ENCODE peak calls at places on chromosomes 2 and 18, in six cellular contexts. U is H9, F is type B pancreatic cell, O is endothelial cell, I is astrocyte, R is HFF-Myc. P is an unnamed sample.
A peak's percentile ranks its signal among the peaks of the same experiment; 100 is the strongest.

GRCh38 chr18:41645600-41646360 is 309.3 kb upstream of the PIK3C3 start:
- DNase-seq in U (no peak), F (no peak), O (no peak), I (no peak), R (no peak), P (peak; percentile 1)

GRCh38 chr2:230160112-230160660 is 59.6 kb downstream of the SP110 start:
- DNase-seq in U (peak; percentile 72), F (no peak), O (peak; percentile 72), I (peak; percentile 7), R (no peak), P (peak; percentile 54)

GRCh38 chr2:119119999-119120710 is 38.4 kb downstream of the C1QL2 start:
- DNase-seq in U (peak; percentile 14), F (no peak), O (no peak), I (no peak), R (no peak), P (no peak)

GRCh38 chr2:158953454-158953853 is 15.0 kb upstream of the TANC1 start:
- DNase-seq in U (no peak), F (no peak), O (no peak), I (peak; percentile 85), R (no peak), P (no peak)

GRCh38 chr2:524442-524841 is 152.8 kb downstream of the TMEM18 start:
- DNase-seq in U (no peak), F (no peak), O (no peak), I (peak; percentile 1), R (no peak), P (no peak)

GRCh38 chr18:32289480-32290075 is 99.7 kb downstream of the MEP1B start:
- DNase-seq in U (peak; percentile 60), F (no peak), O (peak; percentile 74), I (peak; percentile 33), R (peak; percentile 56), P (peak; percentile 77)

GRCh38 chr18:78711971-78712370 is 267.6 kb upstream of the SALL3 start:
- DNase-seq in U (no peak), F (no peak), O (no peak), I (no peak), R (no peak), P (no peak)

GRCh38 chr2:70750320-70750719 is 17.7 kb downstream of the ADD2 start:
- DNase-seq in U (no peak), F (no peak), O (no peak), I (no peak), R (no peak), P (no peak)

GRCh38 chr2:165376571-165376975 is 92.9 kb upstream of the CSRNP3 start:
- DNase-seq in U (no peak), F (no peak), O (no peak), I (no peak), R (no peak), P (no peak)

GRCh38 chr2:99940963-99941362 is 201.4 kb downstream of the AFF3 start:
- DNase-seq in U (no peak), F (no peak), O (no peak), I (peak; percentile 89), R (no peak), P (no peak)

GRCh38 chr2:229164545-229165249 is 106.4 kb downstream of the PID1 start:
- DNase-seq in U (no peak), F (no peak), O (no peak), I (peak; percentile 24), R (no peak), P (no peak)

GRCh38 chr2:200616656-200617055 is 30.8 kb downstream of the AOX1 start:
- DNase-seq in U (no peak), F (no peak), O (no peak), I (no peak), R (no peak), P (no peak)

GRCh38 chr2:117982376-117983033 is 31.4 kb downstream of the CCDC93 start:
- DNase-seq in U (peak; percentile 33), F (no peak), O (no peak), I (no peak), R (no peak), P (no peak)

GRCh38 chr2:227703280-227703732 is 14.5 kb downstream of the SLC19A3 start:
- DNase-seq in U (no peak), F (no peak), O (no peak), I (peak; percentile 8), R (no peak), P (peak; percentile 33)

GRCh38 chr2:134712334-134712733 is 6.5 kb downstream of the TMEM163 start:
- DNase-seq in U (no peak), F (no peak), O (no peak), I (no peak), R (no peak), P (no peak)

GRCh38 chr2:113078350-113078839 is 10.6 kb downstream of the IL1F10 start:
- DNase-seq in U (no peak), F (no peak), O (no peak), I (peak; percentile 60), R (no peak), P (peak; percentile 78)

GRCh38 chr18:47996091-47996541 is 65.7 kb upstream of the SMAD2 start:
- DNase-seq in U (no peak), F (no peak), O (no peak), I (no peak), R (no peak), P (no peak)

GRCh38 chr2:24540011-24540477 is 49.0 kb downstream of the NCOA1 start:
- DNase-seq in U (no peak), F (no peak), O (no peak), I (no peak), R (no peak), P (no peak)

GRCh38 chr2:24544456-24545115 is 53.5 kb downstream of the NCOA1 start:
- DNase-seq in U (no peak), F (no peak), O (no peak), I (no peak), R (no peak), P (no peak)

GRCh38 chr2:24542269-24542872 is 51.3 kb downstream of the NCOA1 start:
- DNase-seq in U (no peak), F (no peak), O (no peak), I (no peak), R (no peak), P (no peak)

GRCh38 chr2:24546668-24547067 is 55.6 kb downstream of the NCOA1 start:
- DNase-seq in U (no peak), F (no peak), O (no peak), I (no peak), R (no peak), P (no peak)

DNA sequence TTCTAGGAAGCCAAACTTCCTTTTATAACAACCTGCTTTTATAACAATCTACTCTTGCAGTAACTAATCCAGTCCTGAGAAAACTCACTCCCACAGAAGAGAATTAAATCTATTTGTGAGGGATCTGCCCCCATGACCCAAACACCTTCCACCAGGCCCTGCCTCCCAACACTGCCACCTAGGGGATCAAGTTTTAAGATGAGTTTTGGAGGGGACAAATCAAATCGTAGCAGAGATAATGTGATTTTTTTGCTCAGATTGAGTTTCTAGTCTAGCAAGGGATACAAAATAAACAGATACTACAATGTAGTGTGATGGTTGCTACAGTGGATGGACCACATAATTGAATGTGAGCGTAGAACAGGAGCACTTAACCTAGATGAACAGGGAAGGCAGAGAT is 52.2 kb downstream of the NCOA1 start:
- DNase-seq in U (no peak), F (no peak), O (peak; percentile 19), I (no peak), R (no peak), P (no peak)
- TF ChIP-seq CTCF in U (peak; percentile 69), F (peak; percentile 31), O (peak; percentile 33), I (peak; percentile 3), R (peak; percentile 31), P (no peak)

GRCh38 chr2:177484396-177484795 is 91.8 kb downstream of the AGPS start:
- DNase-seq in U (no peak), F (no peak), O (no peak), I (no peak), R (no peak), P (no peak)

DNA sequence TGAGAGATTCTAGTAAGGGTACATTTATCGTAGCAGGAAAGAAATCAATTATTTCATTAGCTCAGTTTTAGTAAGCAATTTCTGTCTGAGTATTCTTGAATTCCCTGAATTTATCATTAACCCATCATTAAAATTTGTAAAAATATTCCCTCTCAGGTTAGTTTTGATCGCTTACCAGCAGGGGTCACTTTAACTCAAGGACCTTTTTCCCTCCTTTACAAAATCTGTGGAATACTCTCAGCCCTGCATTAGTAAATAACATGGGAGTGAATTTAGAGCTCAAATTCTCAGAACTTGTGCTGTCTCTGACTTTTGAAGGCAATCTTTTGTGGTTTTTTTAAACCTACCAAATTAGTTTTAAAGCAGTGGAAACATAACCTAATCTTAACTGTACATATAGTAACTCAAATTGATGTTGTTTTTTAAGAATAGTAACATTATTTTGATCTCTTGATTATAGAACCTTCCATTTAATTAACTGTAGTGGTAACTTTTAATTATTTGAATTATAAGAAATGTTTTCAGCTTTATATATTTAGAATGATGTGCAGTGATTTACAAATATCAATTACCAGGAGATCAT is 97.2 kb downstream of the AGPS start:
- DNase-seq in U (no peak), F (no peak), O (peak; percentile 22), I (peak; percentile 10), R (peak; percentile 12), P (no peak)
- TF ChIP-seq CTCF in U (peak; percentile 75), F (peak; percentile 79), O (peak; percentile 76), I (peak; percentile 63), R (peak; percentile 55), P (peak; percentile 63)

GRCh38 chr2:49616800-49617199 is 462.5 kb upstream of the FSHR start:
- DNase-seq in U (no peak), F (no peak), O (peak; percentile 6), I (peak; percentile 1), R (no peak), P (peak; percentile 4)
- TF ChIP-seq CTCF in U (peak; percentile 76), F (peak; percentile 74), O (peak; percentile 44), I (peak; percentile 27), R (no peak), P (no peak)

GRCh38 chr2:236604971-236605734 is 35.5 kb downstream of the ACKR3 start:
- DNase-seq in U (no peak), F (no peak), O (no peak), I (no peak), R (no peak), P (no peak)

GRCh38 chr2:236606023-236606422 is 36.4 kb downstream of the ACKR3 start:
- DNase-seq in U (no peak), F (no peak), O (no peak), I (no peak), R (no peak), P (no peak)

GRCh38 chr2:236608710-236609109 is 39.1 kb downstream of the ACKR3 start:
- DNase-seq in U (no peak), F (no peak), O (no peak), I (peak; percentile 16), R (no peak), P (no peak)

GRCh38 chr2:236608308-236608564 is 38.6 kb downstream of the ACKR3 start:
- DNase-seq in U (no peak), F (no peak), O (no peak), I (peak; percentile 35), R (peak; percentile 12), P (no peak)

DNA sequence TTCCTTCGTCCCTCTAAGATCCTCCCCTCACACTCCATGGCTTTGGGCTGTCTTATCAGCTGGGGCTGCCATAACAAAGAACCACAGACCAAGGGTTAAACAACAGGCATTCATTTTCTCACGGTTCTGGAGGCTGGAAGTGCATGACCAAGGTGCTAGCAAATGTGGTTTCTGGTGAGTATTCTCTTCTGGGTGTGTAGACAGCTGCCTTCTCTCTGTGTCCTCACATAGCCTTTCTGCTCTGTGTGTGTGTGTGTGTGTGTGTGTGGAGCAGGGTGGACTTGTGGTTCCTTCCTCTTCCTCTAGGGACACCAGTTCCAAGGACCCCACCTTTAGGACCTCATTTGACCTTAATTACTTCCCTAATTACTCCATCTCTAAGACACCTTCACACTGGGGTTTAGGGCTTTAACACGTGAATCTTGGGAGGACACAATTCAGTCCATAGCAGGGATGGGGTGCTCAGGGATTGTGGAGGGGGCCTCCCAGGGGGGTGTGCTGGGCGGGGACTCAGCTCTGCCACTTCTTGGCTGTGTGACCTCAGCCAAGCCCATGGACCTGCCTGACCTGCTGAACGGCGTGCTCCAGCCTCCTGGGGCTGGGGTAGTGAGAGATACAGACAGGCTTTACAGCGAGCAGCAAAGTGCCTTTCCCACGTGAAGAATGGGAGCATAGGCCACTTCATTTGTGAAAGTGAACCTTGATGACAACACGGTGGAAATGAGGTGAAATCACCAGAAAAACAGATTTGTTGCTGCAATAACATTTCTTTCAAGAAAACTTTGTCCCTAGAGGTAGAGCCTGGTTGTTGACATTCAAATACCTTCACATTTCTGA is 38.1 kb downstream of the ACKR3 start:
- DNase-seq in U (no peak), F (no peak), O (no peak), I (peak; percentile 94), R (peak; percentile 11), P (no peak)
- TF ChIP-seq CTCF in U (peak; percentile 47), F (peak; percentile 55), O (no peak), I (peak; percentile 8), R (peak; percentile 21), P (no peak)

P was measured in Calu3.